ENCODE peak calls at places on chromosomes 4 and X, in seven cellular contexts. R is Calu3; U is activated naive CD4-positive, alpha-beta T cell; Z is DMS153; C is RWPE1; X is NCI-H2081; T is A549. S is an unnamed sample.

GRCh38 chr4:180197471-180197870 is 2045.7 kb upstream of the TENM3 start:
- DNase-seq in R (no peak), C (no peak), X (no peak), Z (no peak), T (no peak), U (no peak), S (no peak)

GRCh38 chrX:111830561-111830960 is 45.4 kb upstream of the TRPC5OS start:
- DNase-seq in Z (no peak), C (no peak), R (no peak), U (no peak), T (no peak), X (no peak), S (no peak)

GRCh38 chrX:118773782-118774181 is 46.4 kb downstream of the IL13RA1 start:
- DNase-seq in X (no peak), R (peak), C (peak), U (no peak), T (no peak), Z (no peak), S (no peak)

GRCh38 chr4:48205092-48205491 is 64.5 kb downstream of the TEC start:
- DNase-seq in X (no peak), C (no peak), R (no peak), Z (no peak), U (no peak), T (no peak), S (no peak)

GRCh38 chrX:73577368-73577767 is 14.4 kb downstream of the CHIC1 start:
- DNase-seq in Z (no peak), T (peak), X (no peak), U (no peak), R (peak), C (peak), S (no peak)

GRCh38 chrX:112822892-112823291 is 17.7 kb downstream of the AMOT start:
- DNase-seq in R (no peak), C (no peak), U (no peak), Z (no peak), X (no peak), T (peak), S (no peak)

GRCh38 chr4:185914583-185915199 is 102.7 kb upstream of the SORBS2 start:
- DNase-seq in X (no peak), Z (no peak), C (no peak), T (no peak), U (no peak), R (no peak), S (no peak)

GRCh38 chrX:38717871-38718270 is 83.4 kb upstream of the MID1IP1 start:
- DNase-seq in T (peak), R (peak), C (peak), X (no peak), U (no peak), Z (no peak), S (peak)

GRCh38 chr4:133146574-133147198 is 2.4 kb upstream of the PCDH10 start:
- DNase-seq in T (peak), X (peak), R (peak), C (no peak), Z (peak), U (no peak), S (no peak)

GRCh38 chr4:147916351-147916750 is 184.5 kb downstream of the ARHGAP10 start:
- DNase-seq in X (no peak), U (no peak), T (no peak), C (no peak), Z (no peak), R (no peak), S (no peak)

GRCh38 chr4:2365054-2365912 is 53.2 kb downstream of the ZFYVE28 start:
- DNase-seq in Z (no peak), U (no peak), T (no peak), X (no peak), C (no peak), R (no peak), S (no peak)

GRCh38 chrX:9205599-9206223 is 171.8 kb upstream of the FAM9B start:
- DNase-seq in Z (no peak), C (no peak), T (no peak), U (no peak), R (no peak), X (no peak), S (no peak)

GRCh38 chr4:71074452-71075299 is 81.2 kb downstream of the DCK start:
- DNase-seq in Z (no peak), U (no peak), X (no peak), C (no peak), R (no peak), T (no peak), S (no peak)

GRCh38 chr4:101865501-101866062 is 75.1 kb downstream of the BANK1 start:
- DNase-seq in C (peak), T (peak), R (no peak), U (no peak), X (no peak), Z (no peak), S (no peak)

GRCh38 chr4:78426972-78427371 is 124.6 kb upstream of the ANXA3 start:
- DNase-seq in X (no peak), Z (no peak), U (no peak), T (peak), C (no peak), R (peak), S (no peak)